ENCODE peak calls at places on chromosomes 1 and 21, in six cellular contexts. One of them, this sample, is unnamed.

GRCh38 chr1:108200627-108201106 is 524 bp upstream of the SLC25A24 start:
- DNase-seq in HFFc6: peak; percentile 75
- DNase-seq in epithelial cell of esophagus: peak; percentile 91
- DNase-seq in lower lobe of right lung: no peak
- DNase-seq in endothelial cell of umbilical vein: peak; percentile 66
- DNase-seq in tibial nerve: no peak
- DNase-seq in this sample: peak; percentile 77

GRCh38 chr1:246165826-246166709 is 341.0 kb downstream of the SMYD3 start:
- DNase-seq in lower lobe of right lung: no peak
- DNase-seq in endothelial cell of umbilical vein: no peak
- DNase-seq in HFFc6: no peak
- DNase-seq in tibial nerve: no peak
- DNase-seq in epithelial cell of esophagus: peak; percentile 95
- DNase-seq in this sample: peak; percentile 73

GRCh38 chr1:28172690-28173150 is 3.8 kb downstream of the PTAFR start:
- DNase-seq in epithelial cell of esophagus: no peak
- DNase-seq in lower lobe of right lung: peak; percentile 53
- DNase-seq in endothelial cell of umbilical vein: peak; percentile 40
- DNase-seq in tibial nerve: no peak
- DNase-seq in HFFc6: no peak
- DNase-seq in this sample: no peak

GRCh38 chr1:235156265-235156664 is 4.8 kb downstream of the RBM34 start:
- DNase-seq in endothelial cell of umbilical vein: no peak
- DNase-seq in HFFc6: no peak
- DNase-seq in tibial nerve: no peak
- DNase-seq in lower lobe of right lung: no peak
- DNase-seq in epithelial cell of esophagus: no peak
- DNase-seq in this sample: no peak

GRCh38 chr1:21866629-21867009 is 54.6 kb downstream of the LDLRAD2 start:
- DNase-seq in HFFc6: no peak
- DNase-seq in epithelial cell of esophagus: no peak
- DNase-seq in lower lobe of right lung: no peak
- DNase-seq in tibial nerve: no peak
- DNase-seq in endothelial cell of umbilical vein: no peak
- DNase-seq in this sample: no peak

GRCh38 chr1:89627596-89627962 is 5.3 kb upstream of the LRRC8C start:
- DNase-seq in lower lobe of right lung: no peak
- DNase-seq in endothelial cell of umbilical vein: no peak
- DNase-seq in epithelial cell of esophagus: no peak
- DNase-seq in tibial nerve: no peak
- DNase-seq in HFFc6: no peak
- DNase-seq in this sample: no peak

GRCh38 chr1:57007948-57008347 is 42.1 kb upstream of the C8B start:
- DNase-seq in endothelial cell of umbilical vein: no peak
- DNase-seq in lower lobe of right lung: no peak
- DNase-seq in epithelial cell of esophagus: no peak
- DNase-seq in tibial nerve: no peak
- DNase-seq in HFFc6: no peak
- DNase-seq in this sample: no peak

GRCh38 chr1:78492376-78492950 is 1.7 kb downstream of the PTGFR start:
- DNase-seq in HFFc6: no peak
- DNase-seq in endothelial cell of umbilical vein: no peak
- DNase-seq in epithelial cell of esophagus: no peak
- DNase-seq in tibial nerve: no peak
- DNase-seq in lower lobe of right lung: no peak
- DNase-seq in this sample: no peak

GRCh38 chr1:54604572-54605370 is 18.6 kb downstream of the FAM151A start:
- DNase-seq in lower lobe of right lung: no peak
- DNase-seq in tibial nerve: no peak
- DNase-seq in epithelial cell of esophagus: peak; percentile 65
- DNase-seq in HFFc6: no peak
- DNase-seq in endothelial cell of umbilical vein: peak; percentile 14
- DNase-seq in this sample: no peak

GRCh38 chr1:16421201-16421600 is 16.0 kb downstream of the SPATA21 start:
- DNase-seq in HFFc6: no peak
- DNase-seq in lower lobe of right lung: no peak
- DNase-seq in tibial nerve: no peak
- DNase-seq in epithelial cell of esophagus: no peak
- DNase-seq in endothelial cell of umbilical vein: no peak
- DNase-seq in this sample: no peak

GRCh38 chr1:234879157-234880080 is 249.2 kb downstream of the TOMM20 start:
- DNase-seq in epithelial cell of esophagus: no peak
- DNase-seq in lower lobe of right lung: no peak
- DNase-seq in endothelial cell of umbilical vein: no peak
- DNase-seq in HFFc6: no peak
- DNase-seq in tibial nerve: no peak
- DNase-seq in this sample: no peak

GRCh38 chr1:234774971-234775370 is 165.0 kb upstream of the IRF2BP2 start:
- DNase-seq in epithelial cell of esophagus: no peak
- DNase-seq in tibial nerve: no peak
- DNase-seq in endothelial cell of umbilical vein: no peak
- DNase-seq in HFFc6: no peak
- DNase-seq in lower lobe of right lung: no peak
- DNase-seq in this sample: no peak

GRCh38 chr1:27366411-27367159 is at the start of gene MAP3K6:
- DNase-seq in epithelial cell of esophagus: peak; percentile 94
- DNase-seq in lower lobe of right lung: peak; percentile 95
- DNase-seq in tibial nerve: peak; percentile 85
- DNase-seq in HFFc6: peak; percentile 70
- DNase-seq in endothelial cell of umbilical vein: peak; percentile 55
- DNase-seq in this sample: peak; percentile 92

GRCh38 chr21:26449161-26449560 is 123.9 kb downstream of the CYYR1 start:
- DNase-seq in tibial nerve: no peak
- DNase-seq in endothelial cell of umbilical vein: peak; percentile 9
- DNase-seq in lower lobe of right lung: no peak
- DNase-seq in epithelial cell of esophagus: peak; percentile 93
- DNase-seq in HFFc6: peak; percentile 47
- DNase-seq in this sample: no peak

DNA sequence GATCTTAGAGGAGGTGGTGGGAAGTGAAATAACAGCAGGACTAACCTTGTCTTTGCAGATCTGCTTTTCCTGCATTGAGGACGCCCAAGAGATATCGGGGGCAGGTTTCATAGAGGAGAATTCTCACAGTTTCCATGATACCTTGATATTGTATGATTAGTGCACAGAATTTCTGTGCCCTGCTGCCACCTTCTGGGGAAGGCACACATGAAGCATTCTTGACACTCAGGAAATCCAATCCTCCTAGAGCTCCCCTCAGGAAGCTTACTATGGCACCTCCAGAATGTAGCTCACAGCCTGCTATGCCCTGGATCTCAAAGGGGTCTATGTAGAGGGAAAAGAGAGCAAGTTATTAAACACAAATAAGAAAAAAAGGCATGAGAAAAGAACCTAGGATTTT is 1.5 kb downstream of the CD1B start:
- DNase-seq in lower lobe of right lung: no peak
- DNase-seq in endothelial cell of umbilical vein: no peak
- DNase-seq in HFFc6: no peak
- DNase-seq in epithelial cell of esophagus: peak; percentile 25
- DNase-seq in tibial nerve: no peak
- DNase-seq in this sample: peak; percentile 49
- TF ChIP-seq CTCF in lower lobe of right lung: peak; percentile 33
- TF ChIP-seq CTCF in endothelial cell of umbilical vein: no peak
- TF ChIP-seq CTCF in HFFc6: no peak
- TF ChIP-seq CTCF in epithelial cell of esophagus: peak; percentile 35
- TF ChIP-seq CTCF in tibial nerve: no peak
- TF ChIP-seq CTCF in this sample: no peak

DNA sequence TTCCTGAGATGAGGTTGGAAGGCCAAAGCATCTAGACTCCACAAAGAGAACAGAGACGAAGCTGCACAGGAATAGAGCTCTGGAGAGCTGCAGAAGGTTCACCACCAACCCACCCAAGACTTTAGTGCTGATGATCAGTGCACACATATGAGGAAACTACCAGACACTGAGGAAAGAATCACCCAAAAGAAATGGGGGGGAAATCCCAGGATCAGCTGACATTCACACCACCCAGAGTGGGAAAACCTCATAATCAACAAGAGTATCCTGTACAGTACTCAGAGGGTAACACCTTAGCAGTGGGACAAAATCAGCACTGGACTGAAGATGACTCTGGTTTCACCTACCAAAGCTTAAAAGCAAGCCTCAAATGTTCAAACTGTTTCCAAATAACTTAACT is 36.4 kb downstream of the DENND1B start:
- DNase-seq in HFFc6: no peak
- DNase-seq in tibial nerve: no peak
- DNase-seq in endothelial cell of umbilical vein: no peak
- DNase-seq in lower lobe of right lung: no peak
- DNase-seq in epithelial cell of esophagus: no peak
- DNase-seq in this sample: no peak
- TF ChIP-seq CTCF in HFFc6: no peak
- TF ChIP-seq CTCF in tibial nerve: no peak
- TF ChIP-seq CTCF in endothelial cell of umbilical vein: no peak
- TF ChIP-seq CTCF in lower lobe of right lung: no peak
- TF ChIP-seq CTCF in epithelial cell of esophagus: no peak
- TF ChIP-seq CTCF in this sample: no peak

GRCh38 chr1:38129473-38129872 is 82.9 kb upstream of the POU3F1 start:
- DNase-seq in epithelial cell of esophagus: no peak
- DNase-seq in endothelial cell of umbilical vein: no peak
- DNase-seq in HFFc6: no peak
- DNase-seq in tibial nerve: no peak
- DNase-seq in lower lobe of right lung: no peak
- DNase-seq in this sample: no peak
- TF ChIP-seq CTCF in epithelial cell of esophagus: peak; percentile 15
- TF ChIP-seq CTCF in endothelial cell of umbilical vein: no peak
- TF ChIP-seq CTCF in HFFc6: peak; percentile 45
- TF ChIP-seq CTCF in tibial nerve: no peak
- TF ChIP-seq CTCF in lower lobe of right lung: no peak
- TF ChIP-seq CTCF in this sample: no peak

GRCh38 chr1:86913896-86914634 is at the start of gene SELENOF:
- DNase-seq in HFFc6: peak; percentile 100
- DNase-seq in epithelial cell of esophagus: peak; percentile 100
- DNase-seq in endothelial cell of umbilical vein: peak; percentile 100
- DNase-seq in tibial nerve: peak; percentile 99
- DNase-seq in lower lobe of right lung: peak; percentile 99
- DNase-seq in this sample: peak; percentile 100
- TF ChIP-seq CTCF in HFFc6: no peak
- TF ChIP-seq CTCF in epithelial cell of esophagus: no peak
- TF ChIP-seq CTCF in endothelial cell of umbilical vein: no peak
- TF ChIP-seq CTCF in tibial nerve: no peak
- TF ChIP-seq CTCF in lower lobe of right lung: no peak
- TF ChIP-seq CTCF in this sample: no peak

GRCh38 chr1:100597069-100597741 is 59.3 kb downstream of the GPR88 start:
- DNase-seq in tibial nerve: no peak
- DNase-seq in HFFc6: peak; percentile 87
- DNase-seq in lower lobe of right lung: no peak
- DNase-seq in endothelial cell of umbilical vein: peak; percentile 95
- DNase-seq in epithelial cell of esophagus: peak; percentile 29
- DNase-seq in this sample: peak; percentile 11

GRCh38 chr1:100597784-100598183 is 59.8 kb downstream of the GPR88 start:
- DNase-seq in epithelial cell of esophagus: no peak
- DNase-seq in lower lobe of right lung: no peak
- DNase-seq in endothelial cell of umbilical vein: no peak
- DNase-seq in tibial nerve: no peak
- DNase-seq in HFFc6: no peak
- DNase-seq in this sample: no peak
- TF ChIP-seq CTCF in epithelial cell of esophagus: no peak
- TF ChIP-seq CTCF in lower lobe of right lung: no peak
- TF ChIP-seq CTCF in endothelial cell of umbilical vein: no peak
- TF ChIP-seq CTCF in tibial nerve: no peak
- TF ChIP-seq CTCF in HFFc6: no peak
- TF ChIP-seq CTCF in this sample: no peak